ENCODE peak calls at places on chromosome 17, in six cellular contexts. D is neural progenitor cell, M is ovary, G is astrocyte of the cerebellum, J is lower lobe of right lung, N is HepG2. X is an unnamed sample.

GRCh38 chr17:79303641-79304205 is 229.1 kb downstream of the ENGASE start:
- DNase-seq in D (no peak), G (no peak), M (no peak), N (no peak), J (no peak), X (no peak)

GRCh38 chr17:32445497-32445896 is 1.2 kb downstream of the PSMD11 start:
- DNase-seq in G (no peak), M (no peak), D (no peak), J (no peak), N (no peak), X (no peak)

GRCh38 chr17:49101054-49101534 is 31.5 kb upstream of the B4GALNT2 start:
- DNase-seq in N (no peak), J (no peak), M (no peak), G (peak; percentile 40), D (no peak), X (no peak)

GRCh38 chr17:77165577-77165976 is 24.8 kb downstream of the SEC14L1 start:
- DNase-seq in J (no peak), G (no peak), D (no peak), N (no peak), M (no peak), X (no peak)

GRCh38 chr17:45907720-45908395 is 13.5 kb downstream of the MAPT start:
- DNase-seq in D (no peak), G (no peak), N (no peak), M (no peak), J (no peak), X (no peak)

GRCh38 chr17:47778184-47778635 is 43.4 kb downstream of the OSBPL7 start:
- DNase-seq in D (no peak), J (no peak), N (no peak), M (no peak), G (no peak), X (no peak)

GRCh38 chr17:47857551-47858410 is 6.8 kb upstream of the SP6 start:
- DNase-seq in G (no peak), D (no peak), N (no peak), M (no peak), J (no peak), X (no peak)

GRCh38 chr17:20206591-20206990 is 197.4 kb downstream of the SPECC1 start:
- DNase-seq in D (no peak), J (no peak), N (no peak), M (no peak), G (no peak), X (no peak)

GRCh38 chr17:13520899-13521572 is 80.7 kb downstream of the HS3ST3A1 start:
- DNase-seq in M (no peak), J (no peak), N (no peak), D (no peak), G (peak; percentile 98), X (no peak)

GRCh38 chr17:22454070-22454999 is 762.0 kb downstream of the KCNJ18 start:
- DNase-seq in J (no peak), G (no peak), D (no peak), N (no peak), M (no peak), X (no peak)

GRCh38 chr17:34163681-34164080 is 91.4 kb upstream of the CCL2 start:
- DNase-seq in J (no peak), D (peak; percentile 64), N (peak; percentile 9), M (no peak), G (no peak), X (no peak)

GRCh38 chr17:64051153-64051552 is 30.7 kb upstream of the ICAM2 start:
- DNase-seq in N (no peak), J (no peak), G (no peak), D (no peak), M (no peak), X (no peak)

GRCh38 chr17:416293-417206 is 63.9 kb upstream of the RPH3AL start:
- DNase-seq in G (no peak), M (no peak), J (no peak), D (no peak), N (no peak), X (no peak)

GRCh38 chr17:70938311-70938710 is 769.0 kb downstream of the KCNJ2 start:
- DNase-seq in G (no peak), N (no peak), M (no peak), J (no peak), D (no peak), X (no peak)

GRCh38 chr17:16483021-16483645 is 8.9 kb downstream of the LRRC75A start:
- DNase-seq in N (no peak), D (no peak), M (no peak), G (no peak), J (no peak), X (no peak)

GRCh38 chr17:3213587-3213986 is 6.1 kb downstream of the OR1A1 start:
- DNase-seq in J (no peak), G (no peak), N (no peak), M (no peak), D (no peak), X (no peak)

GRCh38 chr17:40541060-40541872 is 24.0 kb downstream of the CCR7 start:
- DNase-seq in J (no peak), D (no peak), N (peak; percentile 56), G (no peak), M (peak; percentile 62), X (no peak)

GRCh38 chr17:30950669-30951399 is 20.0 kb upstream of the RNF135 start:
- DNase-seq in M (no peak), G (peak; percentile 12), N (peak; percentile 91), J (peak; percentile 77), D (no peak), X (peak; percentile 57)

GRCh38 chr17:9818760-9819159 is 3.1 kb downstream of the GSG1L2 start:
- DNase-seq in G (no peak), N (no peak), M (no peak), D (no peak), J (no peak), X (no peak)

GRCh38 chr17:28726396-28726911 is 421 bp upstream of the TLCD1 start:
- DNase-seq in M (no peak), G (no peak), J (no peak), D (peak; percentile 90), N (peak; percentile 48), X (no peak)

GRCh38 chr17:230371-230770 is 48.9 kb upstream of the DOC2B start:
- DNase-seq in M (no peak), J (no peak), N (no peak), D (no peak), G (no peak), X (no peak)

GRCh38 chr17:35293151-35293837 is 50.4 kb downstream of the SLFN5 start:
- DNase-seq in M (no peak), D (no peak), J (no peak), N (no peak), G (no peak), X (no peak)

GRCh38 chr17:545156-545555 is 169.5 kb downstream of the VPS53 start:
- DNase-seq in N (no peak), G (no peak), M (no peak), D (peak; percentile 13), J (no peak), X (no peak)

GRCh38 chr17:79715318-79716182 is 15.2 kb upstream of the ENPP7 start:
- DNase-seq in N (peak; percentile 55), D (no peak), G (no peak), M (no peak), J (no peak), X (no peak)

GRCh38 chr17:78917451-78918307 is 7.5 kb downstream of the TIMP2 start:
- DNase-seq in N (no peak), M (no peak), J (no peak), G (no peak), D (no peak), X (no peak)

GRCh38 chr17:2058521-2059124 is 3.7 kb downstream of the HIC1 start:
- DNase-seq in N (no peak), J (peak; percentile 91), D (no peak), M (peak; percentile 84), G (no peak), X (no peak)

GRCh38 chr17:10646393-10646990 is 10.6 kb downstream of the MYH3 start:
- DNase-seq in J (peak; percentile 57), N (peak; percentile 58), D (peak; percentile 83), G (peak; percentile 52), M (peak; percentile 78), X (peak; percentile 54)

GRCh38 chr17:66717680-66718079 is 117.2 kb upstream of the CACNG5 start:
- DNase-seq in J (no peak), D (no peak), G (no peak), N (no peak), M (no peak), X (no peak)
- H3K4me3 ChIP-seq in J (no peak overlapping the region), D (no peak overlapping the region), G (no peak overlapping the region), N (no peak overlapping the region), M (no peak overlapping the region), X (no peak overlapping the region)

GRCh38 chr17:37087683-37088082 is 138.9 kb downstream of the AATF start:
- DNase-seq in G (no peak), J (no peak), D (no peak), N (no peak), M (no peak), X (no peak)
- TF ChIP-seq CTCF in G (no peak), J (no peak), D (no peak), N (no peak), M (no peak), X (no peak)

GRCh38 chr17:75397217-75397616 is 8.3 kb downstream of the GRB2 start:
- DNase-seq in G (no peak), J (no peak), M (no peak), N (no peak), D (no peak), X (no peak)
- H3K4me3 ChIP-seq in G (no peak overlapping the region), J (no peak overlapping the region), M (no peak overlapping the region), N (no peak overlapping the region), D (no peak overlapping the region), X (no peak overlapping the region)

GRCh38 chr17:4594406-4595349 is 10.3 kb downstream of the SMTNL2 start:
- DNase-seq in D (peak; percentile 85), G (no peak), J (peak; percentile 74), N (no peak), M (no peak), X (no peak)
- TF ChIP-seq CTCF in D (peak; percentile 60), G (peak; percentile 21), J (peak; percentile 58), N (no peak), M (no peak), X (peak; percentile 5)

GRCh38 chr17:57130708-57131461 is 45.8 kb downstream of the AKAP1 start:
- DNase-seq in N (peak; percentile 75), G (peak; percentile 55), D (peak; percentile 89), J (peak; percentile 80), M (peak; percentile 92), X (peak; percentile 56)
- H3K4me3 ChIP-seq in N (no peak overlapping the region), G (peak overlapping the region; percentile 21), D (no peak overlapping the region), J (no peak overlapping the region), M (no peak overlapping the region), X (no peak overlapping the region)

DNA sequence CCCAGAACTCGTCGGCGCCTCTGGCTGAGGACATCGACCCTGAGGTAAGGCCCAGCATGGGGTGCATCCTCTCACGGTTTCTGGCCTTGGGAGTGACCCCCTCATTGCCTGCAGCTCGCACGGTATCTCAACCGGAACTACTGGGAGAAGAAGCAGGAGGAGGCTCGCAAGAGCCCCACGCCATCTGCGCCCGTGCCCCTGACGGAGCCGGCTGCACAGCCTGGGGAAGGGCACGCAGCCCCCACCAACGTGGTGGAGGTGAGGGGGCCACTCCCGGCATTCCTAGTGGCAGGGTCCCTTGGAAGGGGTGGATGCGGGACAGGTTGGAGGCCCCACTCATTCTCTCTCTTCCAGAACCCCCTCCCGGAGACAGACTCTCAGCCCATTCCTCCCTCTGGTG is 8.4 kb upstream of the MRPL12 start:
- DNase-seq in D (no peak), J (no peak), N (no peak), M (no peak), G (no peak), X (no peak)
- TF ChIP-seq CTCF in D (no peak), J (no peak), N (no peak), M (no peak), G (no peak), X (no peak)

X was measured in HFF-Myc.